ENCODE peak calls at places on chromosome 18, in six cellular contexts. B is fibroblast of lung, Z is choroid plexus epithelial cell, Y is brain microvascular endothelial cell, P is adrenal gland, C is right atrium auricular region. D is an unnamed sample.
A peak's percentile ranks its signal among the peaks of the same experiment; 100 is the strongest.

GRCh38 chr18:74468547-74469014 is 11.5 kb upstream of the DIPK1C start:
- DNase-seq in B (no peak), Z (no peak), Y (no peak), P (no peak), C (no peak), D (no peak)

GRCh38 chr18:7172611-7173010 is 55.0 kb upstream of the LAMA1 start:
- DNase-seq in B (no peak), Z (peak; percentile 23), Y (no peak), P (no peak), C (no peak), D (no peak)

GRCh38 chr18:8889479-8889878 is 184.1 kb downstream of the MTCL1 start:
- DNase-seq in B (peak; percentile 9), Z (peak; percentile 73), Y (peak; percentile 14), P (no peak), C (no peak), D (peak; percentile 30)

GRCh38 chr18:36326771-36327170 is 29.3 kb downstream of the FHOD3 start:
- DNase-seq in B (no peak), Z (no peak), Y (no peak), P (peak; percentile 65), C (no peak), D (no peak)

GRCh38 chr18:37548679-37549289 is 16.8 kb downstream of the CELF4 start:
- DNase-seq in B (no peak), Z (no peak), Y (no peak), P (no peak), C (no peak), D (no peak)

GRCh38 chr18:10398571-10398970 is 55.9 kb upstream of the APCDD1 start:
- DNase-seq in B (no peak), Z (no peak), Y (no peak), P (no peak), C (no peak), D (no peak)

GRCh38 chr18:35688757-35689156 is 107.2 kb downstream of the GALNT1 start:
- DNase-seq in B (no peak), Z (no peak), Y (no peak), P (no peak), C (no peak), D (no peak)

GRCh38 chr18:5107990-5108389 is 89.1 kb downstream of the AKAIN1 start:
- DNase-seq in B (no peak), Z (no peak), Y (no peak), P (no peak), C (no peak), D (no peak)

GRCh38 chr18:2104620-2105462 is 466.5 kb downstream of the METTL4 start:
- DNase-seq in B (peak; percentile 26), Z (peak; percentile 77), Y (peak; percentile 38), P (peak; percentile 61), C (no peak), D (peak; percentile 12)

GRCh38 chr18:34802938-34803337 is 92.8 kb downstream of the DTNA start:
- DNase-seq in B (peak; percentile 46), Z (no peak), Y (no peak), P (no peak), C (no peak), D (no peak)

GRCh38 chr18:12049983-12050811 is 43.4 kb upstream of the ANKRD62 start:
- DNase-seq in B (no peak), Z (no peak), Y (no peak), P (no peak), C (peak; percentile 56), D (no peak)
- H3K4me3 ChIP-seq in B (no peak overlapping the region), Z (no peak overlapping the region), Y (no peak overlapping the region), P (no peak overlapping the region), C (no peak overlapping the region), D (no peak overlapping the region)

GRCh38 chr18:77061946-77062517 is 70.6 kb downstream of the MBP start:
- DNase-seq in B (no peak), Z (peak; percentile 84), Y (peak; percentile 91), P (no peak), C (peak; percentile 66), D (no peak)
- TF ChIP-seq CTCF in B (no peak), Z (peak; percentile 35), Y (peak; percentile 38), P (no peak), C (peak; percentile 46), D (no peak)

GRCh38 chr18:79503891-79504475 is 108.3 kb downstream of the NFATC1 start:
- DNase-seq in B (no peak), Z (no peak), Y (no peak), P (no peak), C (no peak), D (no peak)

GRCh38 chr18:79508565-79509535 is 113.1 kb downstream of the NFATC1 start:
- DNase-seq in B (no peak), Z (no peak), Y (no peak), P (no peak), C (no peak), D (no peak)

GRCh38 chr18:79507546-79508480 is 112.1 kb downstream of the NFATC1 start:
- DNase-seq in B (peak; percentile 38), Z (peak; percentile 62), Y (peak; percentile 28), P (peak; percentile 70), C (peak; percentile 86), D (peak; percentile 66)

GRCh38 chr18:79507076-79507545 is 111.4 kb downstream of the NFATC1 start:
- DNase-seq in B (peak; percentile 33), Z (peak; percentile 61), Y (peak; percentile 29), P (peak; percentile 61), C (peak; percentile 89), D (peak; percentile 62)

DNA sequence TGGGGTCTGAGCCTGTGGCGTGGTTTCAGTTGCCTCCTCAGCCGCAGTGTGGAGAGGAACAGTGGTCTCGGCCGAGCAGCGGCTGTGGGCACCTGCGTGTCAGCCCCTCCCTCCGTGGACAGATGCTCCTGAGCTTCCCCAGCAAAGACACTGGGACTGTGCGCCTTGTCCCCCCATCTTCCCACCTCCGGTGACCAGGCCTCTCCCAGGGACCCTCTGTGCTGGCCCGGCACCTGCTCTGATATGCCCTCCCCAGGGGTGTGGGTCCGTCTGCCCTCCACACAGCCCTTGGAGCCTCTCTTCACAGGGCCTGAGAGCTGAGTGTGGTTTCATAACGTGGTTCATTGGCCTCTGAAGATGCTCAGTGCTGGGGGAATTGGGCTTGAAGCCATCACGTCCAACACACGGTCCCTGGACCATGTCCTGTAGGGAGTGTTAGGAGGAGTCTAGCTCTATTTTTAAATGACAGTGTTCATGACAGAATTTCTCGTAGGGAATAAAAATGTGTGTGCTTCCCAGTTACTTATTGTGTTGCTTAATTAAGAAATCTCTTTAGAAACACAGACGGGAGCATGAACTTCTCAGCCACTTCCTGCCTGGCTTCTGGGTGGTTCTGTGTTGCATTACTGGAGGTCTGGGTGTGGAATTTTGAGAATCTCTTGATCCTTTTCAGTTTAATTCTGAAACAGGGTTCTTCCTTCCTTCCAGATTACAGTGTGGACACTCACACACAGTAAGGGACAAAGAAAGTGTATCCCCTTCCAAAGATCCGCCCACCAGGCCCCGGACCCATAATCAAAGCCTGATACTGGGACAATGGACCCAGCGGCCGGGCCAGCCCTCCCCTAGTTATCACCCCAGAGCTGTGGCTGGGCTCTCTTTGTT is 110.7 kb downstream of the NFATC1 start:
- DNase-seq in B (no peak), Z (peak; percentile 71), Y (no peak), P (no peak), C (peak; percentile 77), D (no peak)
- H3K4me3 ChIP-seq in B (no peak overlapping the region), Z (no peak overlapping the region), Y (no peak overlapping the region), P (peak overlapping the region; percentile 36), C (peak overlapping the region; percentile 19), D (no peak overlapping the region)

DNA sequence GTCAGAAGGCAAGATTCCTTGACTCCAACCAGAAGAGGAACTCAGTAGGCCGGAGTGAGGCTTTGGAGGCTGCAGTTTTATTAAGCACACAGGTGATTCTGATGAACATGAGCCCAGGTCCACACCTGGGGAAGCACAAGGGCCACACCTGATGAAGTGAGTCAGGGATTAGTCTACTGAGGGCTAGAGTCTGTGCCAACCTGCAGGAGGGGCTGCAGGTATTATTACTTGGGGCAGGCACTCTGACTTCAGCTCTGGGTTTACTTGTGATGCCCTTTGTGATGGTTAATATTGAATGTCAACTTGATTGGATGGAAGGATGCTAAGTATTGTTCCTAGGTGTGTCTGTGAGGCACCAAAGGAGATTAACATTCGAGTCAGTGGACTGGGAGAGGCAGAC is 75.2 kb upstream of the ZCCHC2 start:
- DNase-seq in B (no peak), Z (no peak), Y (no peak), P (no peak), C (no peak), D (no peak)
- TF ChIP-seq CTCF in B (no peak), Z (no peak), Y (no peak), P (no peak), C (no peak), D (no peak)

DNA sequence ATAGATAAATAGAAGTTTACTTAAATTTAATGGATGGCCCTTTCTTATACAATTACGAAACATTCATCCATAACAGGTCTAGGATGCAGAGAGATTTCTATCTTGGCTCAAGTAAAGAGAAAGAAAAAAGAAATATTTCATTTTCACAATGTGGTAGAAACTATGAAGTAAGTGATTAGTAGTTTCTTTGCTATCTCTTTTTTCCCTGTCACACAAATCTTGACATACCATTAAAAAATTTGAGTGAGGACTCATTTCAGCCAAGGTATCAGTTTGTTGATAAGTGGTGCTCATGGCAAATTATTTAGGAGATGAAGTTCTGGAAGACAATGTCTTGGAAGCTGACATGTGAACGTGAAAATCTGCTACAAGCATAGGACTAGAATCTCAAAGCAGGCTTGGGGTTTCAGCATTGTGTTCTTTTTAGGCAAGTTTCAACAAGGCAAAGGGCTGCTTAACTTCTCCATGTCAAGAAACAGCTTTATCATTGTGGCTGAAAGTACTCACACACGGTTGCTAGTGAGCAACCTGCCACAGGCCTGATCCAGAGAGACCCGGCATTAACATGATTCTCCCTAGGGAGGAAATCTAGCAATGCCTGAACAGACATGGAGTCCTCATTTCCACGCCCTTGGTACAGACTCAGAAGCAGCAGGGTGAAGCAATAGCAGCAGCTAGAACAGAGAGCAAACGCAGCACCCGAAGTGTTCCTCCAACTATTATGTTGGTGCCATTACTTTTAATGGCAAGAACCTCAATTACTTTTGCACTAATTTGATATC is 414.5 kb downstream of the DLGAP1 start:
- DNase-seq in B (no peak), Z (no peak), Y (no peak), P (no peak), C (no peak), D (no peak)
- H3K4me3 ChIP-seq in B (no peak overlapping the region), Z (no peak overlapping the region), Y (no peak overlapping the region), P (no peak overlapping the region), C (no peak overlapping the region), D (no peak overlapping the region)

GRCh38 chr18:22998336-22998735 is 65.2 kb downstream of the RBBP8 start:
- DNase-seq in B (no peak), Z (no peak), Y (no peak), P (no peak), C (no peak), D (no peak)

GRCh38 chr18:23003289-23003688 is 70.2 kb downstream of the RBBP8 start:
- DNase-seq in B (no peak), Z (no peak), Y (no peak), P (no peak), C (no peak), D (no peak)

GRCh38 chr18:22999647-23000046 is 66.5 kb downstream of the RBBP8 start:
- DNase-seq in B (no peak), Z (no peak), Y (no peak), P (no peak), C (no peak), D (no peak)

DNA sequence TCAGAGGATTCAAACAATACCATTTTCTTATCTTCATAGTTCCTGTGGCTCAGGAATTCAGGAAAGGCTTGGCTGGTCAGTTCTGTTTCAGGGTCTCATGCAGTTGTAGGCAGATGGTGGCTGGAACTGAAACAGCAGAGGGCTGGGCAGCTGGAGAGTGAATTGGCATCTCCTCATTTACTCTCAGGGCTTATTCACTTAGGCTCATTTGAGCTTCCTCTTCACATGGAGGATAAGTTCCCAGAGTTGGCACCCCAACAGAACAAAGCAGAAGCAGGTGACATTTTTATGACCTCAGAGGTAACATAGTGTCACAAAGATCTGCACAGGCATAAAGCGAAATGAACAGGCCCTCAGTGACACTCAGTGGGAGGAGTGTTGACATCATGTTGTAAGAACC is 66.1 kb downstream of the RBBP8 start:
- DNase-seq in B (no peak), Z (peak; percentile 72), Y (peak; percentile 64), P (no peak), C (no peak), D (no peak)
- TF ChIP-seq CTCF in B (no peak), Z (peak; percentile 15), Y (peak; percentile 14), P (no peak), C (no peak), D (no peak)